ENCODE peak calls at places on chromosomes 2 and 18, in ten cellular contexts. H is fibroblast of lung, S is prostate gland, L is psoas muscle, Q is astrocyte, E is lower lobe of right lung, Z is body of pancreas, T is upper lobe of right lung, Y is A549, N is cardiac muscle cell. W is an unnamed sample.

GRCh38 chr18:58942486-58942885 is 77.8 kb downstream of the ZNF532 start:
- DNase-seq in Q (peak; percentile 29), Y (no peak), N (no peak), L (no peak), S (no peak), Z (no peak), H (no peak), E (no peak), T (no peak), W (no peak)

GRCh38 chr18:55018602-55019001 is 59.3 kb upstream of the CCDC68 start:
- DNase-seq in E (no peak), H (peak; percentile 69), Q (peak; percentile 69), S (no peak), Z (no peak), Y (no peak), L (no peak), T (no peak), N (peak; percentile 75), W (no peak)

GRCh38 chr18:48948112-48949050 is 2.4 kb downstream of the SMAD7 start:
- DNase-seq in S (peak; percentile 75), L (peak; percentile 75), N (peak; percentile 75), H (peak; percentile 80), Z (peak; percentile 58), T (peak; percentile 83), E (peak; percentile 76), Y (no peak), Q (peak; percentile 73), W (peak; percentile 90)

GRCh38 chr2:102664439-102665042 is 45.2 kb downstream of the SLC9A2 start:
- DNase-seq in Q (peak; percentile 68), S (no peak), L (no peak), N (peak; percentile 21), Y (peak; percentile 13), H (no peak), T (no peak), E (no peak), Z (no peak), W (no peak)

GRCh38 chr2:53437371-53437770 is 330.2 kb upstream of the CHAC2 start:
- DNase-seq in Y (no peak), Q (peak; percentile 49), L (no peak), Z (no peak), T (no peak), E (no peak), S (no peak), H (peak; percentile 6), N (no peak), W (no peak)

GRCh38 chr2:43333656-43334144 is 107.3 kb upstream of the ZFP36L2 start:
- DNase-seq in Q (peak; percentile 52), T (no peak), S (no peak), Z (peak; percentile 50), Y (no peak), E (no peak), H (peak; percentile 93), L (no peak), N (peak; percentile 86), W (no peak)

GRCh38 chr2:185628985-185629384 is 109.6 kb upstream of the FSIP2 start:
- DNase-seq in N (no peak), Q (no peak), T (no peak), L (no peak), E (no peak), Y (no peak), S (no peak), H (no peak), Z (peak; percentile 17), W (no peak)

GRCh38 chr18:21968334-21968733 is 201.1 kb upstream of the GATA6 start:
- DNase-seq in Z (no peak), L (no peak), T (no peak), Y (no peak), Q (no peak), N (no peak), H (no peak), S (no peak), E (no peak), W (no peak)

GRCh38 chr18:27609221-27609620 is 424.1 kb upstream of the CHST9 start:
- DNase-seq in L (no peak), Q (peak; percentile 70), E (no peak), Y (no peak), S (no peak), H (no peak), Z (no peak), N (peak; percentile 45), T (no peak), W (no peak)

GRCh38 chr18:27605107-27605834 is 420.2 kb upstream of the CHST9 start:
- DNase-seq in N (peak; percentile 90), L (no peak), E (no peak), Q (peak; percentile 50), S (peak; percentile 52), Z (peak; percentile 75), H (peak; percentile 70), T (no peak), Y (peak; percentile 7), W (no peak)

GRCh38 chr18:27608174-27608573 is 423.1 kb upstream of the CHST9 start:
- DNase-seq in T (no peak), N (no peak), S (no peak), H (no peak), Z (no peak), Q (no peak), L (no peak), E (no peak), Y (no peak), W (no peak)

GRCh38 chr18:27606851-27607250 is 421.7 kb upstream of the CHST9 start:
- DNase-seq in T (no peak), L (no peak), H (no peak), Y (no peak), N (no peak), Z (no peak), E (no peak), S (no peak), Q (no peak), W (no peak)

GRCh38 chr18:27608742-27609141 is 423.6 kb upstream of the CHST9 start:
- DNase-seq in Z (no peak), L (no peak), N (peak; percentile 5), S (no peak), Y (no peak), H (no peak), T (no peak), Q (no peak), E (no peak), W (no peak)
- TF ChIP-seq CTCF in Z (peak; percentile 26), L (peak; percentile 11), N (peak; percentile 47), S (no peak), Y (peak; percentile 29), H (peak; percentile 40), T (peak; percentile 36), Q (peak; percentile 52), E (peak; percentile 24), W (no peak)

DNA sequence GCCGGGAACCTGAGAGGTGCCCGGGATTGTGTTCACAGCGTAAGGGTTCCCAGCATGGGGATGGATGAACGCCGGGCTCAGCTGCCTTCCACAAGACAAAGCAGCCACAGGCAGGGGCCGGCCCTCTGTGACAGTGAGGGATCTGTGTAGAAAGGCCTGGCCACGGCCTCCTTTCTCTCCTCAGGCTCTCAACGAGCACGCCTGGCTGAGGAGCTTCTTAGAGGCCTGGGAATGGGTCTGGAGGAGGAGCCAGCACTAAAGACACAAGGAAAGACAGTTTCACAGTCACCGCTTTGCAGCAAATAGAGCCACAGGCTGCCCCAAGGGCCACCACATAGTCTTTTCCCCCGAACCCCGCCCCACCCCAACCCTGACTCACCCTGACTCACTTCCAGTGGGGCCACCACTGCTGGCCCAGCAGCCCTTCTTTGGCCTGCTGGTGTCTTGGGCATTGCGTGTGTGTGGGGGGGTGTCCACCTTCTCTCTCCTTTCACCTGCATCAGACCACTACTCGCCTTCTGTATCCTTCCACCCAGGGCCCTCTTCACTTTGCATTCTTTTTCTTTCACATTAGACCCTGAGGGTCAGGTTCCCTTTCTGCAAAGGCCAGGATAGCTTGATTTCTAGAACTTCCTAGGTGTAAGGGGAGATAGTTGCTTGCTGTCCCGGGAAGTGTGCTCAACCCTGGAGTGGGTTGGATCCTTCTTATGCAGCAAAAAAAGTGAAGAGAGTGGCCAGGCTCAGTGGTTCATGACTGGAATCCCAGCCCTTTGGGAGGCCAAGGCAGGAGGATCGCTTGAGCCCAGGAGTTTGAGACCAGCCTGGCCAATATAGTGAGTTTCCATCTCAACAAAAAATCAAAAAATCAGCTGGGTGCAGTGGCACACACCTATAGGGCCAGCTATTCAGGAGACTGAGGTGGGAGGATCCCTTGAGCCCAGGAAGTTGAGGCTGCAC is 19.3 kb upstream of the HPCAL1 start:
- DNase-seq in T (peak; percentile 70), Z (peak; percentile 33), Y (peak; percentile 98), Q (peak; percentile 79), H (peak; percentile 86), S (no peak), N (peak; percentile 57), L (peak; percentile 68), E (peak; percentile 51), W (no peak)
- H3K4me1 ChIP-seq in T (peaks cover 22% of the 10 kb centered on the region), Z (peaks cover 31% of the 10 kb centered on the region), Y (peaks cover 60% of the 10 kb centered on the region), Q (peaks cover 42% of the 10 kb centered on the region), H (peaks cover 19% of the 10 kb centered on the region), S (peaks cover 6% of the 10 kb centered on the region), N (peaks cover 5% of the 10 kb centered on the region), L (peaks cover 13% of the 10 kb centered on the region), E (peaks cover 40% of the 10 kb centered on the region), W (peaks cover 31% of the 10 kb centered on the region)

GRCh38 chr2:46298272-46298521 is 990 bp downstream of the EPAS1 start:
- DNase-seq in H (no peak), Y (no peak), S (no peak), Z (no peak), L (no peak), T (no peak), N (no peak), Q (no peak), E (no peak), W (no peak)

GRCh38 chr2:46297546-46298271 is 502 bp downstream of the EPAS1 start:
- DNase-seq in H (no peak), E (peak; percentile 91), T (peak; percentile 96), L (peak; percentile 73), S (peak; percentile 91), Z (peak; percentile 91), N (no peak), Q (no peak), Y (peak; percentile 78), W (peak; percentile 94)

GRCh38 chr2:46299365-46300263 is 2.4 kb downstream of the EPAS1 start:
- DNase-seq in Y (peak; percentile 62), E (peak; percentile 87), Q (peak; percentile 58), T (peak; percentile 87), S (peak; percentile 66), H (peak; percentile 80), Z (peak; percentile 84), L (peak; percentile 81), N (peak; percentile 89), W (peak; percentile 84)

GRCh38 chr2:46300406-46300832 is 3.2 kb downstream of the EPAS1 start:
- DNase-seq in H (no peak), S (no peak), L (no peak), Y (no peak), Z (peak; percentile 34), Q (no peak), T (no peak), N (no peak), E (no peak), W (no peak)

GRCh38 chr2:46298522-46299351 is 1.5 kb downstream of the EPAS1 start:
- DNase-seq in H (peak; percentile 58), Y (peak; percentile 72), Z (peak; percentile 76), S (no peak), T (peak; percentile 85), E (peak; percentile 78), Q (peak; percentile 36), L (peak; percentile 76), N (peak; percentile 79), W (peak; percentile 88)
- TF ChIP-seq CTCF in H (peak; percentile 24), Y (peak; percentile 41), Z (no peak), S (peak; percentile 16), T (peak; percentile 33), E (peak; percentile 30), Q (no peak), L (peak; percentile 22), N (peak; percentile 38), W (peak; percentile 17)

DNA sequence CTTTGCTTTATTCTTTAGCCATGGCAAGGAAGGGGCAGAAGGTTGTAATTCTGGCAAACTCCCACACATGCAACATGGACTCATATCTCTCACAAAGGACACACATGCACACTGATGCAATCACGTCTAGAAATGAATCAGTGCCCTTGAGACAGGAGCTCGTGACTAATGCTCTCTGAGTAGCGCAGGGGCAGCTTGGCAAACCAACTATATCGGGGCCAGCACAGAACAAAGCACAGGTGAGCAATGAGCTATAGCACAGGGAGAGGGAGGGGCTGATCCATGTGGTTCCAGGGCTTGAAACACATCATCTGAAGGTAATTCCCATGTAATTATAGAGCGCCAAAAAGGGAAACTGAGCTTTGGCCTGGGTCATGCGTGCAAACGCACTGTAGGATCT is 165.2 kb upstream of the KLF7 start:
- DNase-seq in T (no peak), Y (peak; percentile 25), Z (peak; percentile 56), S (no peak), E (no peak), L (no peak), H (peak; percentile 96), Q (peak; percentile 95), N (peak; percentile 96), W (no peak)
- H3K4me1 ChIP-seq in T (peaks cover 20% of the 10 kb centered on the region), Y (peaks cover 70% of the 10 kb centered on the region), Z (peaks cover 9% of the 10 kb centered on the region), S (no peaks in the 10 kb centered on the region), E (peaks cover 26% of the 10 kb centered on the region), L (peaks cover 6% of the 10 kb centered on the region), H (peaks cover 17% of the 10 kb centered on the region), Q (peaks cover 38% of the 10 kb centered on the region), N (peaks cover 8% of the 10 kb centered on the region), W (no peaks in the 10 kb centered on the region)